ENCODE peak calls at places on chromosome 20, in four cellular contexts. A, U, E and O are unnamed samples.

GRCh38 chr20:5100684-5101347 is 18.9 kb downstream of the PCNA start:
- DNase-seq in A (peak; percentile 40), U (peak; percentile 63), E (peak; percentile 71), O (peak; percentile 53)

GRCh38 chr20:63092660-63093215 is 86.0 kb upstream of the BHLHE23 start:
- DNase-seq in A (no peak), U (no peak), E (no peak), O (no peak)

GRCh38 chr20:62496525-62497218 is 20.9 kb upstream of the GATA5 start:
- DNase-seq in A (no peak), U (peak; percentile 54), E (no peak), O (no peak)

GRCh38 chr20:56859751-56860366 is 230.8 kb downstream of the TFAP2C start:
- DNase-seq in A (no peak), U (no peak), E (peak; percentile 89), O (no peak)

GRCh38 chr20:20837574-20838021 is 125.2 kb upstream of the RALGAPA2 start:
- DNase-seq in A (peak; percentile 34), U (peak; percentile 42), E (peak; percentile 69), O (peak; percentile 65)

GRCh38 chr20:59835057-59835447 is 98.4 kb downstream of the SYCP2 start:
- DNase-seq in A (no peak), U (no peak), E (no peak), O (no peak)

GRCh38 chr20:25300496-25301170 is 52.7 kb downstream of the PYGB start:
- DNase-seq in A (no peak), U (no peak), E (peak; percentile 55), O (no peak)

GRCh38 chr20:44448753-44449546 is 26.7 kb upstream of the TTPAL start:
- DNase-seq in A (peak; percentile 16), U (no peak), E (peak; percentile 77), O (no peak)

GRCh38 chr20:47027456-47027855 is 132.8 kb downstream of the EYA2 start:
- DNase-seq in A (no peak), U (no peak), E (no peak), O (no peak)

GRCh38 chr20:44800398-44801046 is 9.8 kb downstream of the RIMS4 start:
- DNase-seq in A (no peak), U (no peak), E (peak; percentile 25), O (no peak)

GRCh38 chr20:47600967-47601547 is 99.4 kb downstream of the NCOA3 start:
- DNase-seq in A (peak; percentile 13), U (no peak), E (no peak), O (no peak)

GRCh38 chr20:22819134-22819533 is 216.0 kb upstream of the SSTR4 start:
- DNase-seq in A (no peak), U (no peak), E (no peak), O (no peak)

GRCh38 chr20:57185188-57185743 is 81.2 kb downstream of the BMP7 start:
- DNase-seq in A (no peak), U (no peak), E (no peak), O (no peak)

GRCh38 chr20:49865559-49865958 is 49.8 kb downstream of the SPATA2 start:
- DNase-seq in A (no peak), U (no peak), E (peak; percentile 19), O (no peak)

GRCh38 chr20:54340206-54340605 is 132.3 kb downstream of the PFDN4 start:
- DNase-seq in A (no peak), U (no peak), E (no peak), O (no peak)

GRCh38 chr20:19408971-19409370 is 196.5 kb downstream of the SLC24A3 start:
- DNase-seq in A (no peak), U (no peak), E (peak; percentile 30), O (no peak)

GRCh38 chr20:10217517-10218410 is 866 bp upstream of the SNAP25 start:
- DNase-seq in A (peak; percentile 51), U (peak; percentile 32), E (peak; percentile 88), O (peak; percentile 85)

GRCh38 chr20:61436674-61437279 is 184.7 kb downstream of the CDH4 start:
- DNase-seq in A (no peak), U (peak; percentile 30), E (peak; percentile 100), O (no peak)

GRCh38 chr20:3786126-3786484 is 435 bp downstream of the CENPB start:
- DNase-seq in A (peak; percentile 20), U (no peak), E (peak; percentile 59), O (no peak)

GRCh38 chr20:40582531-40582930 is 106.5 kb downstream of the MAFB start:
- DNase-seq in A (peak; percentile 64), U (no peak), E (no peak), O (no peak)

GRCh38 chr20:36407196-36407733 is 101.1 kb downstream of the DLGAP4 start:
- DNase-seq in A (peak; percentile 37), U (no peak), E (no peak), O (no peak)